ENCODE peak calls at places on chromosomes 4 and X, in five cellular contexts. V is tibial artery, T is progenitor cell of endocrine pancreas, Q is fibroblast of lung, C is omental fat pad. K is an unnamed sample.

GRCh38 chr4:156584100-156584499 is 387.5 kb downstream of the PDGFC start:
- DNase-seq in C (no peak), V (no peak), T (no peak), Q (peak; percentile 58), K (no peak)

GRCh38 chrX:104172121-104172520 is 5.9 kb downstream of the FAM199X start:
- DNase-seq in C (no peak), Q (peak; percentile 14), T (no peak), V (no peak), K (no peak)

GRCh38 chr4:82704156-82704555 is 94.4 kb downstream of the SCD5 start:
- DNase-seq in C (no peak), V (no peak), Q (no peak), T (no peak), K (no peak)

GRCh38 chr4:58962424-58962823 is 1852.2 kb upstream of the IGFBP7 start:
- DNase-seq in V (no peak), C (no peak), Q (no peak), T (no peak), K (no peak)

GRCh38 chr4:79578613-79579012 is 170.6 kb upstream of the GK2 start:
- DNase-seq in T (no peak), Q (no peak), C (no peak), V (no peak), K (no peak)

GRCh38 chr4:6333301-6334202 is 63.9 kb downstream of the WFS1 start:
- DNase-seq in C (no peak), V (no peak), T (no peak), Q (no peak), K (no peak)

GRCh38 chrX:19743386-19743785 is 144.0 kb downstream of the SH3KBP1 start:
- DNase-seq in Q (no peak), C (no peak), T (no peak), V (no peak), K (no peak)

GRCh38 chrX:117936162-117936561 is 180.4 kb downstream of the KLHL13 start:
- DNase-seq in T (no peak), Q (no peak), C (no peak), V (no peak), K (no peak)

GRCh38 chrX:96619588-96619987 is 65.1 kb upstream of the DIAPH2 start:
- DNase-seq in T (no peak), V (no peak), C (no peak), Q (peak; percentile 19), K (no peak)

GRCh38 chr4:147831452-147832192 is 99.7 kb downstream of the ARHGAP10 start:
- DNase-seq in V (peak; percentile 78), T (no peak), C (peak; percentile 44), Q (peak; percentile 90), K (no peak)

GRCh38 chr4:2799971-2800690 is 7.2 kb downstream of the SH3BP2 start:
- DNase-seq in Q (no peak), C (no peak), V (peak; percentile 24), T (no peak), K (no peak)

GRCh38 chrX:53678667-53679066 is 7.9 kb downstream of the HUWE1 start:
- DNase-seq in T (no peak), C (no peak), Q (no peak), V (no peak), K (no peak)

GRCh38 chr4:54784188-54784671 is 126.5 kb downstream of the KIT start:
- DNase-seq in C (no peak), V (peak; percentile 95), Q (peak; percentile 34), T (no peak), K (peak; percentile 92)

GRCh38 chrX:148470324-148470723 is 30.1 kb upstream of the AFF2 start:
- DNase-seq in Q (no peak), T (no peak), C (no peak), V (no peak), K (no peak)

DNA sequence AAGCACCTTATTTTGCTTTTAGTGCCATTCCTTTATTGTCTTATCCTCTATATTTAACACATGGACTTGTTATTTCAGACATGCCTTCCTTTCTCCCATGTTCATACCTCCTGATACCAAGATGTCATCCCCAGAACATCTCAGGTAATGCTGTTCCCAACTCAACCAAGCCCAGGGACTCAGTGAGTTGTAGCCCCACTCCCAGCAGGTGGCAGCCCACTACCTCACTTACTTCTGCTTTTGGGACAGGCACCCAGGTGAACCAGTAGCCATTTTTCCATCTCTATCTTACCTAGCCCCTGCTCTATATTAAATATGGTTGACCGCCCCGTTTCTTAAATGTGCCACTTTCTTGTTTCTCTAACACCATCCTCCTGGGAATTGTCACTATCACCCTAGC is 199.0 kb downstream of the DCHS2 start:
- DNase-seq in T (no peak), C (no peak), V (no peak), Q (no peak), K (no peak)
- TF ChIP-seq CTCF in T (no peak), C (no peak), V (no peak), Q (no peak), K (no peak)

GRCh38 chr4:176036585-176037205 is 28.9 kb upstream of the WDR17 start:
- DNase-seq in T (no peak), V (no peak), Q (no peak), C (no peak), K (no peak)

GRCh38 chr4:176034936-176035335 is 30.7 kb upstream of the WDR17 start:
- DNase-seq in C (no peak), T (no peak), Q (peak; percentile 18), V (no peak), K (no peak)

GRCh38 chr4:176031927-176032326 is 33.7 kb upstream of the WDR17 start:
- DNase-seq in Q (no peak), T (no peak), C (no peak), V (no peak), K (no peak)

GRCh38 chr4:176032454-176032853 is 33.2 kb upstream of the WDR17 start:
- DNase-seq in Q (no peak), T (no peak), C (no peak), V (no peak), K (no peak)

GRCh38 chr4:176034498-176034897 is 31.1 kb upstream of the WDR17 start:
- DNase-seq in V (no peak), T (no peak), C (no peak), Q (peak; percentile 45), K (no peak)
- TF ChIP-seq CTCF in V (peak; percentile 49), T (peak; percentile 67), C (no peak), Q (no peak), K (no peak)

DNA sequence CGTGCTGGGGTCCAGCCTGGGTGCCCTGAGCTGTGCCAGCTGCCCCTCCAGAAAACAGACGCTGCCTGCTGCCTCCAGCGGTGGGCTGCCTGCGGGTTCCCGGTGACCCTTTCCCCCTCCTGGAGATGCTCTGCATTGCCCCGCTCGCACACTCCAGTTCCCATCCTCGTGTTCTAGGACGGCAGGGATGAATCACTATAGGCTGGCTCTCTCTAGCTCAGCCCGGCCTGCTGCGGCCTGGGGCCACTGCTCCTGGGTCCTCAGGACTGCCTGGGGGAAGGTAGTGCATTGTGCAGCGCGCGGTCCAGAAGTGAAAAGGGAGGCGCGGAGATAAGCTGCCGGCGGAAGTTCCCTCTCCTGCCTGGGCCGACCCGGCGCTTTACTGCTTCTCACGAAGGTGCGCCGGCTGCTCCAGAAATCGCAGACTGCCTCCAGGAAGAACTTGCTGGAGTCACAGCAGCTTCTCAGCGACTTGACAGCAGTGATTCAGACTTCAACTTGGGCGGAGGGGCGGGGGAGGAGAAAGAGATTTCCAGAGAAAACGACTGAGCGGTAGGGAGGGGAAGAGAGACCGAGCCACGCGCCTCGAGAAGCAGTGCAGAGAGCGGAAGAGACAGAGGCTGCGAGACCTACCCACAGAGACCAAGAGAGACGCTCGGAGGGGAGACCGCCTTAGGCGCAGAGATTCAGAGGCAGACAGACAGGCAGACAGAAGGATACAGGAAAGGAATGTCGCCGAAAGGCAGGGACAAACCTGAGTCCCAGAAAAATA is 6.7 kb upstream of the MSX1 start:
- DNase-seq in T (no peak), C (no peak), V (peak; percentile 68), Q (peak; percentile 75), K (no peak)
- TF ChIP-seq CTCF in T (peak; percentile 51), C (no peak), V (no peak), Q (peak; percentile 22), K (no peak)

GRCh38 chrX:31213941-31214340 is 142.1 kb upstream of the FTHL17 start:
- DNase-seq in Q (no peak), C (no peak), V (no peak), T (no peak), K (no peak)
- TF ChIP-seq CTCF in Q (peak; percentile 57), C (no peak), V (peak; percentile 36), T (peak; percentile 45), K (peak; percentile 15)

DNA sequence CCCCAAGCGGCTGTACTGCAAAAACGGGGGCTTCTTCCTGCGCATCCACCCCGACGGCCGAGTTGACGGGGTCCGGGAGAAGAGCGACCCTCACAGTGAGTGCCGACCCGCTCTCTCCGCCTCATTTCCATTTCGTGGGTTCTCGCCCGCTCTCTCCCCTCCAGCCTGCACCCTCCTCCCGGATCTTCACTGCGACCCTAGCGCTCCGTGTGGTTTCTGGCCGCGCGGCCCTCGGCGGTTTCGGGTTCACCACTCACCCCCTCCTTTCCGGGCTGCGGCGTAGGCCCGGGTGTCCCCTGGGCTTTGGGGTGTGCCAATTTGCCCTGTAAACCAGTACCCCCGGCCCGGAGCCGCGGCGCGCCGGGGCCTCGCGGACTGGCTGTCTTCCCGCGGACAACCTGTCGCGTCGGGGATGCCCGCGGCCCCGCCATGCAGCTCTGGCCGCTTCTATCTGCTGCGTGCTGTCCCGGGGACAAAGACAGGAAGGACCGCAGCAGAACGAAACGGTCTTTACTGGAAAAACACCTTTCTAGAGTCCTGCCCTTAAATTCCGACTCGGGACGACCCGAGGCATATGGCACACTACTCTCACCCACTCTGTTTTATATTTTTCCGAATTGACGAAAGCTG is 742 bp downstream of the FGF2 start:
- DNase-seq in T (peak; percentile 19), Q (peak; percentile 40), C (no peak), V (no peak), K (peak; percentile 81)
- TF ChIP-seq CTCF in T (no peak), Q (peak; percentile 17), C (no peak), V (no peak), K (no peak)

DNA sequence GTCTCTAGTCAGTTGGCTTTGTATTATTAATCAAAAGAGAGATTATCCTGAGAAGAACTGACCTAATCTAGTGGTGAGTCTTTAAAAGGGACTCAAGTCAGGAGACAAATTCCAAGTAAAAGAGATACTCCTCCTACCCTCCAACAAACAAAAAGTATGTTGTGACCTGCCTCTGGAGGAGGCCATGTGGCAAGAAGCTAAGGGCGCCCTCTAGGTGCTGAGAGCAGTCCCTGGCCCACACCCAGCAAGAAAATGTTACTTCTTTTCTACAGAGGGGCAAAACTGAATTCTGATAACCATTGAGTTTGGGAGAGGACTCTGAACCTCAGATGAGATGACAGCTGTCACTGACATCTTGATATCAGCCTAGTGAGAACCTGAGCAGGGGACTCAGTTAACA is 953.6 kb upstream of the AGA start:
- DNase-seq in C (no peak), Q (no peak), T (no peak), V (no peak), K (no peak)
- TF ChIP-seq CTCF in C (no peak), Q (no peak), T (peak; percentile 31), V (no peak), K (no peak)

DNA sequence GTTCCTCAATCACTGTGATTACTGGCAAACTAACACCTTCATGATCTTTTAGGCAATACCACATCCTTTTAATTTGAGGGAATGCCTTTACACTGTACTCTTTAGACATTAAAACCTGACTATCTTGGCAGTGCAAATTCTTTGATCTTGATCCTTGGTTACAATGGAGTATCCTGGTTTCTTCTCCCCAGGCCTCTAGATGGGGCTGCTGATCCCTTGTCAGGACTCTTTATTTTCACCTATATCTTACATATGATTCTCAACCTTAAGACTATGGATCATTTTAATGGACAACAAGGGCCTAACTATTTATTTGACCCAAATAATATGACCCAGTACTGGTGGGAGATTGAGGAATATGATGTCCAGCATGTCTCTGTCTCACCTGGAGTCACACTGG is 1005.5 kb upstream of the INTU start:
- DNase-seq in T (no peak), V (no peak), C (no peak), Q (peak; percentile 10), K (no peak)
- TF ChIP-seq CTCF in T (peak; percentile 43), V (no peak), C (no peak), Q (peak; percentile 52), K (no peak)